ENCODE peak calls at places on chromosomes 2 and 18, in nine cellular contexts. S, L, W, M, F, B, U, X and N are unnamed samples.

GRCh38 chr18:58091099-58091611 is 47.1 kb downstream of the NEDD4L start:
- DNase-seq in F (peak), M (no peak), W (no peak), B (no peak), L (no peak), X (peak), S (peak), U (no peak), N (no peak)

GRCh38 chr2:46915811-46916630 is 415 bp upstream of the MCFD2 start:
- DNase-seq in L (peak), X (peak), B (peak), U (peak), W (peak), F (peak), S (peak), M (peak), N (peak)

GRCh38 chr2:190458352-190459107 is 50.4 kb downstream of the MFSD6 start:
- DNase-seq in W (no peak), B (no peak), F (no peak), X (no peak), M (no peak), U (no peak), S (no peak), L (no peak), N (no peak)

GRCh38 chr2:148122788-148123187 is 101.9 kb downstream of the MBD5 start:
- DNase-seq in M (no peak), W (no peak), F (no peak), L (no peak), S (no peak), X (no peak), U (no peak), B (no peak), N (no peak)

GRCh38 chr18:47909484-47909883 is 21.0 kb downstream of the SMAD2 start:
- DNase-seq in M (no peak), X (no peak), B (no peak), W (no peak), F (no peak), S (no peak), U (no peak), L (no peak), N (no peak)

GRCh38 chr2:115910270-115910669 is 1467.8 kb downstream of the DPP10 start:
- DNase-seq in L (no peak), F (no peak), U (no peak), W (no peak), B (peak), M (peak), X (no peak), S (peak), N (no peak)

GRCh38 chr2:96874099-96874831 is 4.4 kb upstream of the SEMA4C start:
- DNase-seq in W (no peak), U (no peak), M (no peak), X (peak), F (no peak), L (no peak), B (peak), S (no peak), N (no peak)

GRCh38 chr2:61178603-61179545 is 16.9 kb downstream of the C2orf74 start:
- DNase-seq in S (no peak), W (no peak), X (no peak), L (no peak), B (no peak), M (no peak), F (no peak), U (no peak), N (no peak)

GRCh38 chr18:77038182-77038581 is 94.4 kb downstream of the MBP start:
- DNase-seq in W (peak), U (no peak), B (no peak), S (no peak), L (no peak), M (no peak), F (no peak), X (no peak), N (no peak)

GRCh38 chr2:136116111-136116812 is 1.7 kb downstream of the CXCR4 start:
- DNase-seq in F (no peak), U (no peak), S (peak), X (no peak), W (peak), M (no peak), L (no peak), B (peak), N (no peak)

GRCh38 chr2:26346454-26347053 is at the start of gene ADGRF3:
- DNase-seq in S (peak), X (peak), F (no peak), L (no peak), W (peak), B (peak), M (peak), U (peak), N (no peak)

GRCh38 chr2:215379948-215380347 is 55.9 kb downstream of the FN1 start:
- DNase-seq in X (no peak), B (no peak), S (no peak), M (no peak), F (no peak), U (no peak), L (no peak), W (no peak), N (no peak)

GRCh38 chr2:109670556-109671411 is 56.6 kb downstream of the SOWAHC start:
- DNase-seq in W (no peak), S (no peak), L (no peak), F (no peak), U (peak), M (no peak), X (no peak), B (no peak), N (no peak)

GRCh38 chr18:24112874-24113615 is 25.8 kb upstream of the CABYR start:
- DNase-seq in W (no peak), M (no peak), F (peak), B (no peak), S (peak), U (peak), X (no peak), L (no peak), N (no peak)

GRCh38 chr2:63440612-63441011 is 147.7 kb downstream of the WDPCP start:
- DNase-seq in B (no peak), S (no peak), U (no peak), F (no peak), W (no peak), X (no peak), M (no peak), L (no peak), N (no peak)

GRCh38 chr18:65938592-65939372 is 188.0 kb downstream of the CDH7 start:
- DNase-seq in B (peak), U (peak), M (peak), X (peak), W (peak), L (no peak), S (peak), F (peak), N (no peak)

GRCh38 chr2:32745191-32745590 is 117.3 kb downstream of the TTC27 start:
- DNase-seq in X (no peak), W (no peak), U (no peak), S (peak), M (no peak), B (no peak), F (no peak), L (no peak), N (no peak)

GRCh38 chr2:177530513-177531039 is 138.0 kb downstream of the AGPS start:
- DNase-seq in W (no peak), U (no peak), X (no peak), S (no peak), B (no peak), L (no peak), M (peak), F (no peak), N (no peak)

GRCh38 chr2:2848621-2849443 is 517.8 kb upstream of the MYT1L start:
- DNase-seq in S (no peak), U (no peak), L (no peak), B (no peak), X (no peak), W (no peak), M (peak), F (no peak), N (no peak)

GRCh38 chr18:40355701-40356100 is 1599.3 kb upstream of the PIK3C3 start:
- DNase-seq in F (no peak), S (no peak), L (no peak), B (no peak), U (no peak), X (no peak), W (no peak), M (no peak), N (no peak)

DNA sequence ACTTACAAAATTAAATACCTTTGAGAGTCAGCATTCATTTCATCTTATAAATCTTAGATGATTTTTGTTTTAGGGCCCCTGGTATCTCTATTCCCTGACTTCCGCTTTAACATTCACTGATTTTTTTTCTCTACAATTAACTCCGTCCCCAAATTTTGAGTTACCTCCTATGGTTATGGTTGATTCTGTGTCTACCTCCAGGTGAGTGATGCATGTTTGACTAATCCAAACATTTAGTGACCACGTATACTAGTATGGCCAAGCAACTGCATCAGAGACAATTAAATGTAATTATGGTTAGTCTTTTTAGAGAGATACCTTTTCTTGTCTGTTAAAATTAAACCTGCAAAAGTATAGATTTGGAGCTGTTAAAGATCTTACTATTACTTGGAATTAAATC is 120.3 kb downstream of the CCDC102B start:
- DNase-seq in W (no peak), U (no peak), M (no peak), B (no peak), F (no peak), S (no peak), X (no peak), L (no peak), N (no peak)
- TF ChIP-seq REST in W (no peak), U (no peak), M (no peak), B (no peak), F (no peak), S (no peak), X (no peak), L (no peak), N (no peak)

DNA sequence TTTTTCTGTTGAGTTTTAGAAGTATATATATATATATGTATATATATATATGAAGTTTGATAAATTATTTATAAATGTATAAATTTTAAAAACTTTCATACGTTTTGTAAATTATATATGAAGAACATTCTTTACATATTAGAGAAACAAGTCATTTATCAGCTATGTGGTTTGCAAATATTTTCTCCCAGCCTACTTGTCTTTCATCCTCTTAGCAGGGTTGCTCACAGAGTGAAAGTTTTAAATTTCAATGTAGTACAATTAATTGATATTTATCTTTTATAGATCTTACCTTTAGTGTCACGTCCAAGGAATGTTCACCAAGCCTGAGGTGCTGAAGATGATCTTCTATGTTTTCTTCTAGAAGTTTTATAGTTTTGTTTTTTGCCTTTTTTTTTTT is 78.3 kb upstream of the HS6ST1 start:
- DNase-seq in X (no peak), U (no peak), B (no peak), L (no peak), F (no peak), M (no peak), W (no peak), S (no peak), N (no peak)
- TF ChIP-seq REST in X (no peak), U (no peak), B (no peak), L (no peak), F (no peak), M (no peak), W (no peak), S (no peak), N (no peak)

GRCh38 chr2:230346921-230347533 is 20.0 kb downstream of the SP140L start:
- DNase-seq in X (no peak), F (no peak), B (no peak), M (no peak), W (no peak), S (no peak), U (no peak), L (no peak), N (no peak)
- TF ChIP-seq REST in X (no peak), F (no peak), B (no peak), M (no peak), W (no peak), S (no peak), U (no peak), L (no peak), N (no peak)

DNA sequence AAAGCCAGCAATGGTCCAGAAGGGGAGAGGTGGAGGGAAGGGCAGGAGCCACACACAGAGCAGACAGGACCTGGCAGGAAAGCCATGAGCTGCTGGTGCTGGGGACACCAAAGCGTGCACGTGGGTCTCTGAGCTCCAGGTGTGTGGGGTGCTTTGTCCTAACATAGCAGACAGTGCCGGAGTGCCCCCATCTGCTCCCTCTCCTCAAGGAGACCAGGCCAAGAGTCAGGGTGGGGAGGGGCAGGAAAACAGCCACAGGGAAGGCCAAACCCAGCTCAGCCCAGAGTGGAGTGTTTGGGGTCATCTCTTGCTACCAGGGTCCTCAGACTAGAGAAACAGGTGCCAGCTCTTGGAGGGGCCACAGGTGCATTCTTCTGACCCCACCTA is 4.2 kb upstream of the GPC1 start:
- DNase-seq in B (no peak), L (no peak), M (no peak), F (no peak), X (no peak), S (no peak), W (no peak), U (no peak), N (no peak)
- TF ChIP-seq REST in B (no peak), L (no peak), M (no peak), F (no peak), X (no peak), S (no peak), W (no peak), U (no peak), N (no peak)

GRCh38 chr2:54161660-54162059 is 46.2 kb downstream of the ACYP2 start:
- DNase-seq in L (no peak), X (no peak), U (no peak), F (no peak), S (no peak), M (no peak), W (no peak), B (no peak), N (no peak)

GRCh38 chr2:54166121-54166773 is 50.8 kb downstream of the ACYP2 start:
- DNase-seq in U (no peak), L (no peak), X (no peak), B (no peak), F (no peak), S (no peak), W (no peak), M (no peak), N (no peak)
- TF ChIP-seq REST in U (no peak), L (no peak), X (no peak), B (no peak), F (no peak), S (no peak), W (no peak), M (no peak), N (no peak)